ENCODE peak calls at places on chromosomes 13 and 19, in eight cellular contexts. K is activated CD4-positive, CD25-positive, alpha-beta regulatory T cell; I is colonic mucosa; Y is dorsolateral prefrontal cortex; G is type B pancreatic cell; F is DMS153; O is naive B cell; V is adrenal gland. W is an unnamed sample.
A peak's percentile ranks its signal among the peaks of the same experiment; 100 is the strongest.

GRCh38 chr13:113121183-113121927 is 1.2 kb upstream of the F10 start:
- DNase-seq in Y (peak; percentile 26), F (no peak), K (no peak), I (no peak), O (no peak), V (peak; percentile 48), G (peak; percentile 47), W (no peak)

GRCh38 chr13:75038315-75038881 is 443.6 kb downstream of the TBC1D4 start:
- DNase-seq in V (no peak), K (no peak), Y (no peak), I (no peak), F (peak; percentile 39), O (no peak), G (no peak), W (no peak)

GRCh38 chr19:43634877-43635560 is 4.6 kb downstream of the CADM4 start:
- DNase-seq in O (no peak), K (no peak), Y (peak; percentile 70), V (peak; percentile 65), F (no peak), G (no peak), I (no peak), W (no peak)

GRCh38 chr13:75129331-75129730 is 352.6 kb downstream of the TBC1D4 start:
- DNase-seq in F (no peak), K (no peak), Y (no peak), O (no peak), V (no peak), G (no peak), I (no peak), W (no peak)

GRCh38 chr13:106499905-106500304 is 35.6 kb downstream of the EFNB2 start:
- DNase-seq in K (no peak), F (no peak), Y (no peak), O (no peak), V (no peak), G (no peak), I (no peak), W (no peak)

GRCh38 chr19:32743021-32743420 is 23.5 kb downstream of the TDRD12 start:
- DNase-seq in O (no peak), G (peak; percentile 58), Y (no peak), K (no peak), V (no peak), F (no peak), I (no peak), W (no peak)

GRCh38 chr19:2634228-2634951 is 68.1 kb downstream of the GNG7 start:
- DNase-seq in K (no peak), Y (no peak), V (peak; percentile 86), F (no peak), O (no peak), G (no peak), I (no peak), W (no peak)

GRCh38 chr19:10679743-10680142 is 21.5 kb upstream of the QTRT1 start:
- DNase-seq in I (no peak), O (no peak), K (no peak), V (no peak), F (no peak), G (no peak), Y (no peak), W (no peak)

GRCh38 chr19:6947745-6948144 is 60.4 kb downstream of the ADGRE1 start:
- DNase-seq in F (no peak), O (no peak), V (peak; percentile 54), I (no peak), G (no peak), K (no peak), Y (no peak), W (no peak)

GRCh38 chr13:30892966-30893365 is 13.1 kb upstream of the MEDAG start:
- DNase-seq in V (no peak), K (no peak), F (no peak), I (no peak), G (no peak), O (no peak), Y (no peak), W (no peak)

GRCh38 chr19:870963-871401 is 11.5 kb downstream of the CFD start:
- DNase-seq in O (no peak), K (no peak), G (no peak), Y (peak; percentile 61), V (peak; percentile 74), F (peak; percentile 16), I (no peak), W (no peak)

GRCh38 chr19:27966390-27966816 is 1246.5 kb downstream of the UQCRFS1 start:
- DNase-seq in F (no peak), I (no peak), V (no peak), K (no peak), Y (no peak), G (no peak), O (no peak), W (no peak)

GRCh38 chr13:26538363-26539317 is 18.8 kb upstream of the WASF3 start:
- DNase-seq in Y (no peak), I (peak; percentile 33), F (peak; percentile 53), O (no peak), G (no peak), K (no peak), V (no peak), W (no peak)

GRCh38 chr13:108919036-108919907 is 289.9 kb downstream of the MYO16 start:
- DNase-seq in K (no peak), F (peak; percentile 25), V (peak; percentile 66), G (no peak), Y (no peak), I (peak; percentile 29), O (no peak), W (no peak)

GRCh38 chr13:110916671-110917142 is 1.8 kb upstream of the ANKRD10 start:
- DNase-seq in O (no peak), G (no peak), V (no peak), K (no peak), Y (no peak), F (no peak), I (no peak), W (no peak)

GRCh38 chr19:31220540-31220939 is 128.7 kb downstream of the TSHZ3 start:
- DNase-seq in K (no peak), I (no peak), Y (no peak), V (no peak), G (no peak), F (no peak), O (no peak), W (no peak)

GRCh38 chr19:7772752-7773291 is 9.8 kb downstream of the CLEC4M start:
- DNase-seq in G (no peak), K (no peak), Y (no peak), V (no peak), I (no peak), F (no peak), O (no peak), W (no peak)

GRCh38 chr19:49150106-49150943 is 4.9 kb downstream of the HRC start:
- DNase-seq in I (peak; percentile 94), O (peak; percentile 29), Y (peak; percentile 81), G (peak; percentile 90), F (peak; percentile 73), K (no peak), V (peak; percentile 93), W (peak; percentile 91)